ENCODE peak calls at places on chromosomes 3 and 15, in eight cellular contexts. One of them, this sample, is unnamed.

GRCh38 chr3:3552741-3553140 is 246.5 kb upstream of the LRRN1 start:
- DNase-seq in activated CD4-positive, alpha-beta T cell treated with anti-CD3 and anti-CD28 coated beads for 36 hours: no peak
- DNase-seq in cortex of kidney: no peak
- DNase-seq in H54: peak; percentile 6
- DNase-seq in CD8-positive, alpha-beta T cell: no peak
- DNase-seq in caudate nucleus: no peak
- DNase-seq in NCI-H146: no peak
- DNase-seq in fibroblast of villous mesenchyme: no peak
- DNase-seq in this sample: no peak

GRCh38 chr3:151327571-151328198 is 1.7 kb downstream of the P2RY13 start:
- DNase-seq in activated CD4-positive, alpha-beta T cell treated with anti-CD3 and anti-CD28 coated beads for 36 hours: no peak
- DNase-seq in cortex of kidney: no peak
- DNase-seq in H54: no peak
- DNase-seq in CD8-positive, alpha-beta T cell: no peak
- DNase-seq in caudate nucleus: no peak
- DNase-seq in NCI-H146: peak; percentile 6
- DNase-seq in fibroblast of villous mesenchyme: peak; percentile 31
- DNase-seq in this sample: no peak

GRCh38 chr3:148992635-148993230 is 1.4 kb downstream of the GYG1 start:
- DNase-seq in activated CD4-positive, alpha-beta T cell treated with anti-CD3 and anti-CD28 coated beads for 36 hours: no peak
- DNase-seq in cortex of kidney: no peak
- DNase-seq in H54: no peak
- DNase-seq in CD8-positive, alpha-beta T cell: no peak
- DNase-seq in caudate nucleus: no peak
- DNase-seq in NCI-H146: no peak
- DNase-seq in fibroblast of villous mesenchyme: no peak
- DNase-seq in this sample: no peak

GRCh38 chr15:90029024-90029423 is 27.9 kb downstream of the ZNF710 start:
- DNase-seq in activated CD4-positive, alpha-beta T cell treated with anti-CD3 and anti-CD28 coated beads for 36 hours: no peak
- DNase-seq in cortex of kidney: no peak
- DNase-seq in H54: no peak
- DNase-seq in CD8-positive, alpha-beta T cell: no peak
- DNase-seq in caudate nucleus: no peak
- DNase-seq in NCI-H146: peak; percentile 64
- DNase-seq in fibroblast of villous mesenchyme: no peak
- DNase-seq in this sample: no peak

GRCh38 chr3:133023301-133023830 is 14.8 kb upstream of the TMEM108 start:
- DNase-seq in activated CD4-positive, alpha-beta T cell treated with anti-CD3 and anti-CD28 coated beads for 36 hours: no peak
- DNase-seq in cortex of kidney: no peak
- DNase-seq in H54: no peak
- DNase-seq in CD8-positive, alpha-beta T cell: no peak
- DNase-seq in caudate nucleus: no peak
- DNase-seq in NCI-H146: no peak
- DNase-seq in fibroblast of villous mesenchyme: no peak
- DNase-seq in this sample: no peak

GRCh38 chr3:21682231-21682630 is 68.8 kb downstream of the ZNF385D start:
- DNase-seq in activated CD4-positive, alpha-beta T cell treated with anti-CD3 and anti-CD28 coated beads for 36 hours: no peak
- DNase-seq in cortex of kidney: no peak
- DNase-seq in H54: no peak
- DNase-seq in CD8-positive, alpha-beta T cell: no peak
- DNase-seq in caudate nucleus: no peak
- DNase-seq in NCI-H146: no peak
- DNase-seq in fibroblast of villous mesenchyme: no peak
- DNase-seq in this sample: no peak

GRCh38 chr3:60609446-60609845 is 641.8 kb downstream of the FHIT start:
- DNase-seq in activated CD4-positive, alpha-beta T cell treated with anti-CD3 and anti-CD28 coated beads for 36 hours: no peak
- DNase-seq in cortex of kidney: no peak
- DNase-seq in H54: no peak
- DNase-seq in CD8-positive, alpha-beta T cell: no peak
- DNase-seq in caudate nucleus: no peak
- DNase-seq in NCI-H146: no peak
- DNase-seq in fibroblast of villous mesenchyme: no peak
- DNase-seq in this sample: no peak

GRCh38 chr15:40320931-40321371 is 2.5 kb upstream of the INAFM2 start:
- DNase-seq in activated CD4-positive, alpha-beta T cell treated with anti-CD3 and anti-CD28 coated beads for 36 hours: peak; percentile 70
- DNase-seq in cortex of kidney: no peak
- DNase-seq in H54: peak; percentile 83
- DNase-seq in CD8-positive, alpha-beta T cell: no peak
- DNase-seq in caudate nucleus: no peak
- DNase-seq in NCI-H146: peak; percentile 76
- DNase-seq in fibroblast of villous mesenchyme: peak; percentile 74
- DNase-seq in this sample: no peak

GRCh38 chr3:130323503-130323902 is 22.0 kb upstream of the COL6A5 start:
- DNase-seq in activated CD4-positive, alpha-beta T cell treated with anti-CD3 and anti-CD28 coated beads for 36 hours: no peak
- DNase-seq in cortex of kidney: no peak
- DNase-seq in H54: no peak
- DNase-seq in CD8-positive, alpha-beta T cell: no peak
- DNase-seq in caudate nucleus: no peak
- DNase-seq in NCI-H146: no peak
- DNase-seq in fibroblast of villous mesenchyme: no peak
- DNase-seq in this sample: no peak

GRCh38 chr3:191809326-191809949 is 348.5 kb downstream of the PYDC2 start:
- DNase-seq in activated CD4-positive, alpha-beta T cell treated with anti-CD3 and anti-CD28 coated beads for 36 hours: no peak
- DNase-seq in cortex of kidney: no peak
- DNase-seq in H54: no peak
- DNase-seq in CD8-positive, alpha-beta T cell: no peak
- DNase-seq in caudate nucleus: no peak
- DNase-seq in NCI-H146: no peak
- DNase-seq in fibroblast of villous mesenchyme: no peak
- DNase-seq in this sample: no peak

GRCh38 chr3:96538186-96538585 is 276.2 kb upstream of the EPHA6 start:
- DNase-seq in activated CD4-positive, alpha-beta T cell treated with anti-CD3 and anti-CD28 coated beads for 36 hours: no peak
- DNase-seq in cortex of kidney: no peak
- DNase-seq in H54: no peak
- DNase-seq in CD8-positive, alpha-beta T cell: no peak
- DNase-seq in caudate nucleus: no peak
- DNase-seq in NCI-H146: no peak
- DNase-seq in fibroblast of villous mesenchyme: no peak
- DNase-seq in this sample: no peak

GRCh38 chr3:146218880-146219866 is 31.7 kb downstream of the PLSCR4 start:
- DNase-seq in activated CD4-positive, alpha-beta T cell treated with anti-CD3 and anti-CD28 coated beads for 36 hours: peak; percentile 58
- DNase-seq in cortex of kidney: no peak
- DNase-seq in H54: peak; percentile 7
- DNase-seq in CD8-positive, alpha-beta T cell: peak; percentile 14
- DNase-seq in caudate nucleus: no peak
- DNase-seq in NCI-H146: peak; percentile 29
- DNase-seq in fibroblast of villous mesenchyme: peak; percentile 48
- DNase-seq in this sample: no peak

GRCh38 chr3:13707456-13707855 is 158.5 kb downstream of the FBLN2 start:
- DNase-seq in activated CD4-positive, alpha-beta T cell treated with anti-CD3 and anti-CD28 coated beads for 36 hours: no peak
- DNase-seq in cortex of kidney: no peak
- DNase-seq in H54: no peak
- DNase-seq in CD8-positive, alpha-beta T cell: no peak
- DNase-seq in caudate nucleus: no peak
- DNase-seq in NCI-H146: no peak
- DNase-seq in fibroblast of villous mesenchyme: no peak
- DNase-seq in this sample: no peak

GRCh38 chr15:28107894-28108255 is 8.8 kb upstream of the OCA2 start:
- DNase-seq in activated CD4-positive, alpha-beta T cell treated with anti-CD3 and anti-CD28 coated beads for 36 hours: no peak
- DNase-seq in cortex of kidney: no peak
- DNase-seq in H54: no peak
- DNase-seq in CD8-positive, alpha-beta T cell: no peak
- DNase-seq in caudate nucleus: no peak
- DNase-seq in NCI-H146: no peak
- DNase-seq in fibroblast of villous mesenchyme: no peak
- DNase-seq in this sample: no peak

GRCh38 chr3:197901626-197902025 is 48.4 kb upstream of the RPL35A start:
- DNase-seq in activated CD4-positive, alpha-beta T cell treated with anti-CD3 and anti-CD28 coated beads for 36 hours: no peak
- DNase-seq in cortex of kidney: no peak
- DNase-seq in H54: no peak
- DNase-seq in CD8-positive, alpha-beta T cell: no peak
- DNase-seq in caudate nucleus: no peak
- DNase-seq in NCI-H146: no peak
- DNase-seq in fibroblast of villous mesenchyme: no peak
- DNase-seq in this sample: no peak

GRCh38 chr3:59873576-59874230 is 823.9 kb upstream of the CFAP20DC start:
- DNase-seq in activated CD4-positive, alpha-beta T cell treated with anti-CD3 and anti-CD28 coated beads for 36 hours: no peak
- DNase-seq in cortex of kidney: no peak
- DNase-seq in H54: no peak
- DNase-seq in CD8-positive, alpha-beta T cell: no peak
- DNase-seq in caudate nucleus: no peak
- DNase-seq in NCI-H146: no peak
- DNase-seq in fibroblast of villous mesenchyme: no peak
- DNase-seq in this sample: no peak

GRCh38 chr3:13879102-13879945 is 547 bp downstream of the WNT7A start:
- DNase-seq in activated CD4-positive, alpha-beta T cell treated with anti-CD3 and anti-CD28 coated beads for 36 hours: peak; percentile 60
- DNase-seq in cortex of kidney: no peak
- DNase-seq in H54: no peak
- DNase-seq in CD8-positive, alpha-beta T cell: no peak
- DNase-seq in caudate nucleus: no peak
- DNase-seq in NCI-H146: no peak
- DNase-seq in fibroblast of villous mesenchyme: no peak
- DNase-seq in this sample: no peak

GRCh38 chr3:134742202-134742601 is 52.9 kb upstream of the EPHB1 start:
- DNase-seq in activated CD4-positive, alpha-beta T cell treated with anti-CD3 and anti-CD28 coated beads for 36 hours: no peak
- DNase-seq in cortex of kidney: no peak
- DNase-seq in H54: no peak
- DNase-seq in CD8-positive, alpha-beta T cell: no peak
- DNase-seq in caudate nucleus: no peak
- DNase-seq in NCI-H146: no peak
- DNase-seq in fibroblast of villous mesenchyme: no peak
- DNase-seq in this sample: no peak

GRCh38 chr3:170642882-170643601 is 57.2 kb upstream of the SLC7A14 start:
- DNase-seq in activated CD4-positive, alpha-beta T cell treated with anti-CD3 and anti-CD28 coated beads for 36 hours: no peak
- DNase-seq in cortex of kidney: no peak
- DNase-seq in H54: no peak
- DNase-seq in CD8-positive, alpha-beta T cell: no peak
- DNase-seq in caudate nucleus: no peak
- DNase-seq in NCI-H146: no peak
- DNase-seq in fibroblast of villous mesenchyme: no peak
- DNase-seq in this sample: peak; percentile 75

GRCh38 chr3:60890226-60890625 is 361.0 kb downstream of the FHIT start:
- DNase-seq in activated CD4-positive, alpha-beta T cell treated with anti-CD3 and anti-CD28 coated beads for 36 hours: no peak
- DNase-seq in cortex of kidney: no peak
- DNase-seq in H54: no peak
- DNase-seq in CD8-positive, alpha-beta T cell: no peak
- DNase-seq in caudate nucleus: no peak
- DNase-seq in NCI-H146: no peak
- DNase-seq in fibroblast of villous mesenchyme: no peak
- DNase-seq in this sample: no peak

GRCh38 chr15:90561344-90562244 is 31.9 kb downstream of the CRTC3 start:
- DNase-seq in activated CD4-positive, alpha-beta T cell treated with anti-CD3 and anti-CD28 coated beads for 36 hours: peak; percentile 53
- DNase-seq in cortex of kidney: no peak
- DNase-seq in H54: no peak
- DNase-seq in CD8-positive, alpha-beta T cell: no peak
- DNase-seq in caudate nucleus: no peak
- DNase-seq in NCI-H146: no peak
- DNase-seq in fibroblast of villous mesenchyme: peak; percentile 90
- DNase-seq in this sample: no peak

GRCh38 chr3:187025254-187025655 is 94.9 kb downstream of the ST6GAL1 start:
- DNase-seq in activated CD4-positive, alpha-beta T cell treated with anti-CD3 and anti-CD28 coated beads for 36 hours: peak; percentile 71
- DNase-seq in cortex of kidney: no peak
- DNase-seq in H54: no peak
- DNase-seq in CD8-positive, alpha-beta T cell: no peak
- DNase-seq in caudate nucleus: no peak
- DNase-seq in NCI-H146: no peak
- DNase-seq in fibroblast of villous mesenchyme: no peak
- DNase-seq in this sample: no peak

GRCh38 chr15:75749820-75750219 is 37.2 kb upstream of the CSPG4 start:
- DNase-seq in activated CD4-positive, alpha-beta T cell treated with anti-CD3 and anti-CD28 coated beads for 36 hours: no peak
- DNase-seq in cortex of kidney: no peak
- DNase-seq in H54: no peak
- DNase-seq in CD8-positive, alpha-beta T cell: no peak
- DNase-seq in caudate nucleus: no peak
- DNase-seq in NCI-H146: no peak
- DNase-seq in fibroblast of villous mesenchyme: no peak
- DNase-seq in this sample: no peak

GRCh38 chr3:126939347-126939735 is 43.6 kb upstream of the PLXNA1 start:
- DNase-seq in activated CD4-positive, alpha-beta T cell treated with anti-CD3 and anti-CD28 coated beads for 36 hours: no peak
- DNase-seq in cortex of kidney: no peak
- DNase-seq in H54: no peak
- DNase-seq in CD8-positive, alpha-beta T cell: no peak
- DNase-seq in caudate nucleus: no peak
- DNase-seq in NCI-H146: no peak
- DNase-seq in fibroblast of villous mesenchyme: no peak
- DNase-seq in this sample: no peak

GRCh38 chr15:73295630-73296286 is 73.0 kb downstream of the HCN4 start:
- DNase-seq in activated CD4-positive, alpha-beta T cell treated with anti-CD3 and anti-CD28 coated beads for 36 hours: no peak
- DNase-seq in cortex of kidney: no peak
- DNase-seq in H54: no peak
- DNase-seq in CD8-positive, alpha-beta T cell: no peak
- DNase-seq in caudate nucleus: no peak
- DNase-seq in NCI-H146: no peak
- DNase-seq in fibroblast of villous mesenchyme: peak; percentile 53
- DNase-seq in this sample: no peak

GRCh38 chr3:177804646-177805045 is 607.4 kb upstream of the TBL1XR1 start:
- DNase-seq in activated CD4-positive, alpha-beta T cell treated with anti-CD3 and anti-CD28 coated beads for 36 hours: no peak
- DNase-seq in cortex of kidney: no peak
- DNase-seq in H54: no peak
- DNase-seq in CD8-positive, alpha-beta T cell: no peak
- DNase-seq in caudate nucleus: no peak
- DNase-seq in NCI-H146: no peak
- DNase-seq in fibroblast of villous mesenchyme: no peak
- DNase-seq in this sample: no peak

GRCh38 chr3:128878556-128879124 is 780 bp upstream of the ACAD9 start:
- DNase-seq in activated CD4-positive, alpha-beta T cell treated with anti-CD3 and anti-CD28 coated beads for 36 hours: peak; percentile 37
- DNase-seq in cortex of kidney: no peak
- DNase-seq in H54: peak; percentile 64
- DNase-seq in CD8-positive, alpha-beta T cell: no peak
- DNase-seq in caudate nucleus: no peak
- DNase-seq in NCI-H146: peak; percentile 56
- DNase-seq in fibroblast of villous mesenchyme: peak; percentile 76
- DNase-seq in this sample: no peak

GRCh38 chr3:117660941-117661635 is 951.5 kb downstream of the TUSC7 start:
- DNase-seq in activated CD4-positive, alpha-beta T cell treated with anti-CD3 and anti-CD28 coated beads for 36 hours: no peak
- DNase-seq in cortex of kidney: no peak
- DNase-seq in H54: no peak
- DNase-seq in CD8-positive, alpha-beta T cell: no peak
- DNase-seq in caudate nucleus: no peak
- DNase-seq in NCI-H146: no peak
- DNase-seq in fibroblast of villous mesenchyme: peak; percentile 7
- DNase-seq in this sample: no peak

GRCh38 chr3:146189519-146190173 is 28.7 kb upstream of the PLOD2 start:
- DNase-seq in activated CD4-positive, alpha-beta T cell treated with anti-CD3 and anti-CD28 coated beads for 36 hours: no peak
- DNase-seq in cortex of kidney: no peak
- DNase-seq in H54: peak; percentile 5
- DNase-seq in CD8-positive, alpha-beta T cell: no peak
- DNase-seq in caudate nucleus: no peak
- DNase-seq in NCI-H146: peak; percentile 77
- DNase-seq in fibroblast of villous mesenchyme: peak; percentile 63
- DNase-seq in this sample: no peak

GRCh38 chr3:94225176-94225742 is 162.4 kb downstream of the NSUN3 start:
- DNase-seq in activated CD4-positive, alpha-beta T cell treated with anti-CD3 and anti-CD28 coated beads for 36 hours: peak; percentile 24
- DNase-seq in cortex of kidney: no peak
- DNase-seq in H54: peak; percentile 2
- DNase-seq in CD8-positive, alpha-beta T cell: no peak
- DNase-seq in caudate nucleus: no peak
- DNase-seq in NCI-H146: no peak
- DNase-seq in fibroblast of villous mesenchyme: peak; percentile 14
- DNase-seq in this sample: no peak

GRCh38 chr3:141367038-141367730 is 1.1 kb upstream of the ZBTB38 start:
- DNase-seq in activated CD4-positive, alpha-beta T cell treated with anti-CD3 and anti-CD28 coated beads for 36 hours: no peak
- DNase-seq in cortex of kidney: no peak
- DNase-seq in H54: peak; percentile 31
- DNase-seq in CD8-positive, alpha-beta T cell: no peak
- DNase-seq in caudate nucleus: no peak
- DNase-seq in NCI-H146: no peak
- DNase-seq in fibroblast of villous mesenchyme: peak; percentile 98
- DNase-seq in this sample: no peak

GRCh38 chr15:74857082-74857655 is 14.2 kb upstream of the ULK3 start:
- DNase-seq in activated CD4-positive, alpha-beta T cell treated with anti-CD3 and anti-CD28 coated beads for 36 hours: no peak
- DNase-seq in cortex of kidney: no peak
- DNase-seq in H54: no peak
- DNase-seq in CD8-positive, alpha-beta T cell: no peak
- DNase-seq in caudate nucleus: no peak
- DNase-seq in NCI-H146: no peak
- DNase-seq in fibroblast of villous mesenchyme: no peak
- DNase-seq in this sample: no peak

This sample was measured in Right ventricle myocardium superior.